ENCODE peak calls at places on chromosomes 13 and 19, in nine cellular contexts. O, I, S, R, B, X, C, P and T are unnamed samples.

GRCh38 chr13:22789916-22790315 is 390.9 kb upstream of the SGCG start:
- DNase-seq in S (no peak), B (no peak), R (no peak), O (no peak), X (no peak), P (no peak), I (no peak), C (no peak), T (no peak)

GRCh38 chr13:95254341-95254740 is 46.9 kb downstream of the ABCC4 start:
- DNase-seq in B (no peak), P (no peak), O (no peak), R (no peak), X (no peak), C (peak), I (no peak), S (no peak), T (no peak)

GRCh38 chr13:69496951-69497350 is 610.7 kb upstream of the ATXN8OS start:
- DNase-seq in S (no peak), C (no peak), P (no peak), B (no peak), R (no peak), X (no peak), O (no peak), I (no peak), T (no peak)

GRCh38 chr19:58409010-58409790 is 751 bp downstream of the ZNF584 start:
- DNase-seq in I (peak), O (peak), C (no peak), B (no peak), R (no peak), P (no peak), S (no peak), X (no peak), T (peak)

GRCh38 chr13:28357846-28358496 is 137.0 kb downstream of the FLT1 start:
- DNase-seq in I (no peak), P (no peak), X (no peak), S (no peak), B (no peak), R (no peak), O (no peak), C (no peak), T (no peak)

GRCh38 chr19:41159861-41160260 is 33.2 kb upstream of the CYP2S1 start:
- DNase-seq in X (no peak), P (no peak), O (no peak), R (no peak), B (no peak), C (no peak), S (no peak), I (no peak), T (no peak)

GRCh38 chr19:7978196-7978825 is 27.1 kb downstream of the ELAVL1 start:
- DNase-seq in S (no peak), X (no peak), I (no peak), C (no peak), B (no peak), O (no peak), R (no peak), P (no peak), T (no peak)

GRCh38 chr13:111058796-111059506 is 56.2 kb upstream of the ARHGEF7 start:
- DNase-seq in O (no peak), R (no peak), X (no peak), C (peak), S (no peak), I (no peak), P (no peak), B (no peak), T (no peak)

GRCh38 chr19:44685877-44686276 is 13.1 kb upstream of the CEACAM16 start:
- DNase-seq in B (peak), X (no peak), I (no peak), S (no peak), O (no peak), P (no peak), C (peak), R (peak), T (no peak)

GRCh38 chr19:32022946-32023832 is 322.2 kb upstream of the ZNF507 start:
- DNase-seq in P (no peak), S (no peak), X (no peak), C (no peak), I (no peak), O (no peak), B (no peak), R (no peak), T (no peak)

GRCh38 chr19:35767288-35768081 is 7.9 kb upstream of the ARHGAP33 start:
- DNase-seq in O (peak), I (peak), X (no peak), C (no peak), R (no peak), S (no peak), B (no peak), P (no peak), T (peak)

GRCh38 chr13:97231118-97231831 is 9.1 kb downstream of the MBNL2 start:
- DNase-seq in C (no peak), B (no peak), P (no peak), O (no peak), R (no peak), S (no peak), X (no peak), I (peak), T (no peak)

GRCh38 chr13:103876571-103876970 is 810.4 kb upstream of the SLC10A2 start:
- DNase-seq in R (no peak), C (no peak), S (no peak), X (no peak), B (no peak), I (no peak), P (no peak), O (no peak), T (no peak)

GRCh38 chr19:10812902-10813404 is 23.1 kb downstream of the TMED1 start:
- DNase-seq in B (peak), X (peak), S (no peak), I (peak), O (no peak), R (peak), C (no peak), P (peak), T (peak)

GRCh38 chr13:63455938-63456337 is 2040.3 kb upstream of the PCDH20 start:
- DNase-seq in X (no peak), R (no peak), C (no peak), S (no peak), P (no peak), I (peak), B (no peak), O (no peak), T (no peak)

GRCh38 chr13:88800505-88800904 is 1129.3 kb downstream of the SLITRK5 start:
- DNase-seq in I (no peak), X (no peak), B (no peak), S (no peak), R (no peak), C (no peak), P (no peak), O (no peak), T (no peak)

GRCh38 chr13:30421093-30422055 is 919 bp upstream of the UBE2L5 start:
- DNase-seq in P (peak), S (peak), O (peak), I (peak), R (peak), B (peak), X (peak), C (peak), T (peak)

GRCh38 chr13:20475927-20476691 is 49.5 kb downstream of the CRYL1 start:
- DNase-seq in X (peak), S (peak), B (no peak), R (no peak), O (no peak), P (no peak), I (peak), C (no peak), T (no peak)

GRCh38 chr19:8321760-8322637 is 703 bp downstream of the RPS28 start:
- DNase-seq in C (no peak), I (no peak), O (no peak), X (no peak), S (no peak), B (no peak), P (no peak), R (no peak), T (no peak)

GRCh38 chr19:11142528-11143171 is 12.9 kb downstream of the SPC24 start:
- DNase-seq in P (peak), O (peak), S (no peak), B (peak), X (peak), C (peak), I (peak), R (peak), T (peak)

GRCh38 chr19:54201172-54201701 is 579 bp downstream of the RPS9 start:
- DNase-seq in X (no peak), P (no peak), I (no peak), S (no peak), C (no peak), R (no peak), O (no peak), B (no peak), T (no peak)

GRCh38 chr13:20964904-20965303 is 62.4 kb upstream of the XPO4 start:
- DNase-seq in X (no peak), P (no peak), B (no peak), R (no peak), O (no peak), S (no peak), I (no peak), C (no peak), T (no peak)

GRCh38 chr19:8161135-8161646 is 11.8 kb upstream of the FBN3 start:
- DNase-seq in C (peak), X (no peak), O (no peak), S (no peak), R (no peak), I (no peak), P (no peak), B (peak), T (peak)

GRCh38 chr13:51881296-51881695 is 19.5 kb downstream of the CCDC70 start:
- DNase-seq in O (no peak), X (no peak), P (no peak), C (no peak), I (no peak), S (no peak), R (no peak), B (no peak), T (no peak)

GRCh38 chr13:111359237-111359915 is 38.9 kb downstream of the TEX29 start:
- DNase-seq in R (no peak), I (no peak), O (no peak), P (no peak), X (no peak), C (no peak), S (no peak), B (peak), T (no peak)

GRCh38 chr13:23876265-23876664 is 12.9 kb downstream of the MIPEP start:
- DNase-seq in B (peak), P (no peak), S (no peak), X (peak), C (no peak), O (no peak), I (peak), R (no peak), T (no peak)

GRCh38 chr19:8335343-8336071 is 7.6 kb downstream of the KANK3 start:
- DNase-seq in C (peak), X (peak), O (no peak), S (no peak), I (no peak), R (no peak), B (no peak), P (no peak), T (no peak)

GRCh38 chr19:36686365-36687213 is 823 bp upstream of the ZNF567 start:
- DNase-seq in R (peak), B (peak), O (peak), S (no peak), P (peak), C (no peak), I (peak), X (peak), T (no peak)

GRCh38 chr13:44223785-44224432 is 149.7 kb upstream of the SERP2 start:
- DNase-seq in I (no peak), B (no peak), X (no peak), S (no peak), R (no peak), P (no peak), C (no peak), O (no peak), T (no peak)

GRCh38 chr13:48892311-48892710 is 83.4 kb upstream of the FNDC3A start:
- DNase-seq in O (no peak), I (peak), R (no peak), C (peak), B (peak), X (no peak), S (no peak), P (no peak), T (no peak)

GRCh38 chr19:18931316-18932162 is 9.5 kb downstream of the HOMER3 start:
- DNase-seq in O (no peak), X (no peak), I (peak), B (no peak), C (no peak), S (no peak), P (no peak), R (no peak), T (no peak)

GRCh38 chr19:18928018-18928805 is 8.7 kb downstream of the DDX49 start:
- DNase-seq in R (no peak), P (no peak), X (no peak), C (no peak), B (no peak), S (no peak), I (no peak), O (no peak), T (no peak)

GRCh38 chr19:18932216-18932841 is 8.7 kb downstream of the HOMER3 start:
- DNase-seq in P (peak), I (peak), S (peak), R (peak), O (peak), X (peak), B (peak), C (no peak), T (peak)

GRCh38 chr19:18933297-18933696 is 7.7 kb downstream of the HOMER3 start:
- DNase-seq in O (no peak), B (no peak), I (no peak), R (no peak), C (no peak), X (no peak), S (no peak), P (no peak), T (no peak)

GRCh38 chr19:18929311-18929710 is 9.8 kb downstream of the DDX49 start:
- DNase-seq in B (no peak), X (no peak), I (no peak), O (no peak), C (no peak), S (no peak), P (peak), R (no peak), T (no peak)
- H3K4me3 ChIP-seq in B (no peak), X (no peak), I (no peak), O (no peak), C (no peak), S (no peak), P (no peak), R (no peak), T (no peak)

GRCh38 chr19:57118848-57119247 is 937 bp upstream of the USP29 start:
- DNase-seq in P (no peak), X (no peak), O (no peak), R (no peak), B (no peak), C (no peak), S (no peak), I (no peak), T (no peak)
- H3K4me3 ChIP-seq in P (no peak), X (no peak), O (no peak), R (no peak), B (no peak), C (no peak), S (no peak), I (no peak), T (peak)

GRCh38 chr19:48502720-48503018 is 9.0 kb downstream of the LMTK3 start:
- DNase-seq in X (no peak), S (no peak), C (no peak), P (no peak), I (no peak), B (no peak), O (no peak), R (no peak), T (no peak)

GRCh38 chr19:48500830-48501445 is 10.7 kb downstream of the LMTK3 start:
- DNase-seq in R (no peak), S (no peak), O (no peak), B (no peak), P (no peak), I (no peak), C (no peak), X (no peak), T (no peak)

GRCh38 chr19:48499352-48500090 is 12.1 kb downstream of the LMTK3 start:
- DNase-seq in I (peak), P (no peak), X (no peak), O (no peak), C (no peak), R (no peak), S (no peak), B (no peak), T (no peak)

GRCh38 chr19:48501446-48501960 is 10.1 kb downstream of the LMTK3 start:
- DNase-seq in C (peak), P (peak), I (peak), S (peak), O (no peak), X (peak), R (no peak), B (no peak), T (no peak)

DNA sequence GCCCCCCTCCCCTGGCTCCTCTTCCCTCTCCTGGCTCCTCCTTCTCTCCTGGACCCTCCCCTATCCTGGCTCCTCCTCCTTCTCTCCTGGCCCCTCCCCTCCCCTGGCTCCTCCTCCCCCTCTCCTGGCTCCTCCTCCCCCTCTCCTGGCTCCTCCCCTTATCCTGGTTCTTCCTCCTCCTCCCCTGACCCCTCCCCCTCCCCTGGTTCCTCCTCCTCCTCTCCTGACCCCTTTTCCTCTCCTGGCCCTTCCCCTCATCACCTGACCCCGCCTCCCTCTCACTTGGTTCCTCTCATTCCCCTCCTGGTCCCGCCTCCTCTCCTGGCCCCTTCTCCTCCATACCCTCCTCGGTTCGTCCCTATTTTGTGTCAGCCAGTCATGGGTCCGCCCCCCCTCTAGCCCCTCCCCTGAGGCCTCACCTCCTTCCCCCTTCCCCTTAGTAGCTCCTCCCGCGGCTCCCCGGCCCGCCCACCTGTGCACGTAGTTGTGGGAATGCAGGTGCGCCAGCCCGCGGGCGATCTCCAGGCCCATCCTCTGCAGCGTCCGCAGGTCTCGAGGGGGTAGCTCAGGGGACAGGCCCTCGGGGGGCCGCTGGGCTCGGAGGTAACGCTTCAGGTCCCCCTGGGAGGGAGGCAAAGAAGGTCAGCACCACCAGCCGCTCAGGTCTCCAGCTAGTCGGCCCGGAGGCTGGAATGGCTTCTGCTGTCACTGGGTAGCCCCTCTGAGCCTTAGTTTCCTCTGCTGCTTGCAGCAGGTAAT is 9.5 kb downstream of the LMTK3 start:
- DNase-seq in C (peak), X (peak), B (no peak), P (peak), R (no peak), I (peak), S (peak), O (no peak), T (peak)
- H3K4me3 ChIP-seq in C (peak), X (no peak), B (no peak), P (no peak), R (no peak), I (no peak), S (no peak), O (no peak), T (peak)

GRCh38 chr13:40069173-40070044 is 413.9 kb downstream of the COG6 start:
- DNase-seq in C (no peak), S (peak), O (peak), X (peak), I (peak), R (peak), P (peak), B (peak), T (peak)
- H3K4me3 ChIP-seq in C (no peak), S (no peak), O (no peak), X (no peak), I (no peak), R (no peak), P (no peak), B (no peak), T (no peak)

GRCh38 chr19:13953021-13953531 is 767 bp downstream of the DCAF15 start:
- DNase-seq in S (no peak), O (no peak), I (peak), P (peak), X (peak), C (no peak), R (peak), B (peak), T (peak)

GRCh38 chr19:13952154-13953020 is at the start of gene DCAF15:
- DNase-seq in S (peak), B (peak), I (peak), C (peak), P (peak), R (peak), O (peak), X (peak), T (peak)

GRCh38 chr19:13951043-13951442 is 1.3 kb upstream of the DCAF15 start:
- DNase-seq in O (no peak), S (no peak), X (no peak), B (no peak), R (no peak), C (no peak), P (no peak), I (no peak), T (no peak)

GRCh38 chr19:13954185-13954584 is 1.9 kb downstream of the DCAF15 start:
- DNase-seq in X (no peak), I (no peak), P (no peak), C (no peak), O (no peak), B (no peak), R (no peak), S (no peak), T (no peak)

DNA sequence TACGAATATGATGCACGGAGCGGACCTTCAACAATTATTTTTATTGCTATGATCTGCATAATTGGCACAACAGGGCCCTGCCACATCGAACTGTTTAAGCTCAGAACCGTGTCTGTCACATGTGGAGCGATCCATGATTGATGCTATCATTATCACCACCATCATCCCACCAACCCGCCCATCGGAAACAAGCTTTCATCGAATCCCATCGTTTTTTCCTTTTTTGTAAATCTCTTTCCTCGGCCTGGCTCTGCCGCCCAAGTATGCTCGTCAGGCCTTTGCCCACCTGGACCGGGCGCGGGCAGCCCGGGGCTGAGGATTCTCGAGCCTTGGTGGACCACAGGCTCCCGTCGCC is 533 bp upstream of the DCAF15 start:
- DNase-seq in R (no peak), C (no peak), B (no peak), S (no peak), I (peak), X (no peak), P (no peak), O (no peak), T (no peak)
- H3K4me3 ChIP-seq in R (peak), C (peak), B (peak), S (peak), I (no peak), X (peak), P (peak), O (peak), T (peak)

GRCh38 chr19:50026550-50026906 is 723 bp downstream of the ZNF473 start:
- DNase-seq in P (no peak), S (no peak), C (no peak), X (no peak), I (no peak), R (no peak), B (no peak), O (peak), T (no peak)
- H3K4me3 ChIP-seq in P (no peak), S (peak), C (peak), X (peak), I (peak), R (peak), B (peak), O (peak), T (peak)

GRCh38 chr19:47471381-47471732 is 336 bp downstream of the SLC8A2 start:
- DNase-seq in B (no peak), R (no peak), S (no peak), C (no peak), P (no peak), I (no peak), X (no peak), O (no peak), T (no peak)
- H3K4me3 ChIP-seq in B (no peak), R (no peak), S (no peak), C (no peak), P (no peak), I (no peak), X (peak), O (peak), T (no peak)

GRCh38 chr19:13010992-13011652 is 15.8 kb downstream of the NFIX start:
- DNase-seq in R (no peak), X (no peak), C (no peak), B (no peak), O (no peak), I (no peak), P (no peak), S (no peak), T (no peak)

GRCh38 chr19:13008926-13009787 is 13.9 kb downstream of the NFIX start:
- DNase-seq in R (no peak), I (no peak), S (no peak), O (peak), X (no peak), B (no peak), C (no peak), P (no peak), T (no peak)

GRCh38 chr19:13012390-13012689 is 17.1 kb downstream of the NFIX start:
- DNase-seq in I (no peak), B (no peak), P (no peak), O (peak), C (no peak), S (no peak), X (no peak), R (no peak), T (no peak)

GRCh38 chr19:13011653-13012389 is 16.5 kb downstream of the NFIX start:
- DNase-seq in O (peak), X (no peak), R (no peak), C (no peak), P (no peak), S (no peak), I (no peak), B (no peak), T (peak)

GRCh38 chr19:13010038-13010991 is 15.0 kb downstream of the NFIX start:
- DNase-seq in I (no peak), P (no peak), R (no peak), C (no peak), X (no peak), B (no peak), S (no peak), O (peak), T (peak)
- H3K4me3 ChIP-seq in I (no peak), P (no peak), R (no peak), C (no peak), X (no peak), B (no peak), S (no peak), O (peak), T (no peak)